ENCODE peak calls at places on chromosome 6, in eight cellular contexts. One of them, this sample, is unnamed.

GRCh38 chr6:11318835-11319813 is 86.7 kb upstream of the NEDD9 start:
- DNase-seq in testis: no peak
- DNase-seq in activated naive CD4-positive, alpha-beta T cell treated with anti-CD3 and anti-CD28 coated beads, Interleukin-2, amount 10 ng/mL, durations not matched to agents 7 days and 5 days: no peak
- DNase-seq in psoas muscle: no peak
- DNase-seq in cardiac muscle cell: no peak
- DNase-seq in activated T-helper 1 cell treated with Interleukin-2 at 50 U/mL for 16 hours: no peak
- DNase-seq in left ventricle myocardium superior: peak
- DNase-seq in LoVo: no peak
- DNase-seq in this sample: no peak

GRCh38 chr6:108771421-108771820 is 76.8 kb upstream of the ARMC2 start:
- DNase-seq in testis: no peak
- DNase-seq in activated naive CD4-positive, alpha-beta T cell treated with anti-CD3 and anti-CD28 coated beads, Interleukin-2, amount 10 ng/mL, durations not matched to agents 7 days and 5 days: no peak
- DNase-seq in psoas muscle: no peak
- DNase-seq in cardiac muscle cell: no peak
- DNase-seq in activated T-helper 1 cell treated with Interleukin-2 at 50 U/mL for 16 hours: no peak
- DNase-seq in left ventricle myocardium superior: no peak
- DNase-seq in LoVo: no peak
- DNase-seq in this sample: no peak

GRCh38 chr6:166955121-166955864 is 1.1 kb downstream of the RNASET2 start:
- DNase-seq in testis: peak
- DNase-seq in activated naive CD4-positive, alpha-beta T cell treated with anti-CD3 and anti-CD28 coated beads, Interleukin-2, amount 10 ng/mL, durations not matched to agents 7 days and 5 days: peak
- DNase-seq in psoas muscle: peak
- DNase-seq in cardiac muscle cell: no peak
- DNase-seq in activated T-helper 1 cell treated with Interleukin-2 at 50 U/mL for 16 hours: no peak
- DNase-seq in left ventricle myocardium superior: peak
- DNase-seq in LoVo: no peak
- DNase-seq in this sample: peak

GRCh38 chr6:24864345-24864744 is 65.6 kb upstream of the ARMH2 start:
- DNase-seq in testis: no peak
- DNase-seq in activated naive CD4-positive, alpha-beta T cell treated with anti-CD3 and anti-CD28 coated beads, Interleukin-2, amount 10 ng/mL, durations not matched to agents 7 days and 5 days: no peak
- DNase-seq in psoas muscle: no peak
- DNase-seq in cardiac muscle cell: peak
- DNase-seq in activated T-helper 1 cell treated with Interleukin-2 at 50 U/mL for 16 hours: no peak
- DNase-seq in left ventricle myocardium superior: no peak
- DNase-seq in LoVo: no peak
- DNase-seq in this sample: no peak

GRCh38 chr6:2503816-2504494 is 246.8 kb downstream of the MYLK4 start:
- DNase-seq in testis: no peak
- DNase-seq in activated naive CD4-positive, alpha-beta T cell treated with anti-CD3 and anti-CD28 coated beads, Interleukin-2, amount 10 ng/mL, durations not matched to agents 7 days and 5 days: no peak
- DNase-seq in psoas muscle: no peak
- DNase-seq in cardiac muscle cell: peak
- DNase-seq in activated T-helper 1 cell treated with Interleukin-2 at 50 U/mL for 16 hours: no peak
- DNase-seq in left ventricle myocardium superior: no peak
- DNase-seq in LoVo: no peak
- DNase-seq in this sample: no peak

GRCh38 chr6:134299236-134299635 is 18.7 kb downstream of the SGK1 start:
- DNase-seq in testis: peak
- DNase-seq in activated naive CD4-positive, alpha-beta T cell treated with anti-CD3 and anti-CD28 coated beads, Interleukin-2, amount 10 ng/mL, durations not matched to agents 7 days and 5 days: no peak
- DNase-seq in psoas muscle: no peak
- DNase-seq in cardiac muscle cell: peak
- DNase-seq in activated T-helper 1 cell treated with Interleukin-2 at 50 U/mL for 16 hours: no peak
- DNase-seq in left ventricle myocardium superior: no peak
- DNase-seq in LoVo: no peak
- DNase-seq in this sample: no peak

GRCh38 chr6:45718901-45719300 is 296.8 kb downstream of the CLIC5 start:
- DNase-seq in testis: no peak
- DNase-seq in activated naive CD4-positive, alpha-beta T cell treated with anti-CD3 and anti-CD28 coated beads, Interleukin-2, amount 10 ng/mL, durations not matched to agents 7 days and 5 days: no peak
- DNase-seq in psoas muscle: no peak
- DNase-seq in cardiac muscle cell: no peak
- DNase-seq in activated T-helper 1 cell treated with Interleukin-2 at 50 U/mL for 16 hours: no peak
- DNase-seq in left ventricle myocardium superior: no peak
- DNase-seq in LoVo: no peak
- DNase-seq in this sample: no peak

GRCh38 chr6:130625825-130626500 is 201.2 kb upstream of the SMLR1 start:
- DNase-seq in testis: no peak
- DNase-seq in activated naive CD4-positive, alpha-beta T cell treated with anti-CD3 and anti-CD28 coated beads, Interleukin-2, amount 10 ng/mL, durations not matched to agents 7 days and 5 days: no peak
- DNase-seq in psoas muscle: no peak
- DNase-seq in cardiac muscle cell: peak
- DNase-seq in activated T-helper 1 cell treated with Interleukin-2 at 50 U/mL for 16 hours: no peak
- DNase-seq in left ventricle myocardium superior: no peak
- DNase-seq in LoVo: peak
- DNase-seq in this sample: no peak

GRCh38 chr6:39075010-39075738 is 26.6 kb downstream of the GLP1R start:
- DNase-seq in testis: peak
- DNase-seq in activated naive CD4-positive, alpha-beta T cell treated with anti-CD3 and anti-CD28 coated beads, Interleukin-2, amount 10 ng/mL, durations not matched to agents 7 days and 5 days: no peak
- DNase-seq in psoas muscle: no peak
- DNase-seq in cardiac muscle cell: no peak
- DNase-seq in activated T-helper 1 cell treated with Interleukin-2 at 50 U/mL for 16 hours: no peak
- DNase-seq in left ventricle myocardium superior: no peak
- DNase-seq in LoVo: no peak
- DNase-seq in this sample: no peak

GRCh38 chr6:96809119-96809518 is 28.2 kb downstream of the GPR63 start:
- DNase-seq in testis: no peak
- DNase-seq in activated naive CD4-positive, alpha-beta T cell treated with anti-CD3 and anti-CD28 coated beads, Interleukin-2, amount 10 ng/mL, durations not matched to agents 7 days and 5 days: no peak
- DNase-seq in psoas muscle: no peak
- DNase-seq in cardiac muscle cell: peak
- DNase-seq in activated T-helper 1 cell treated with Interleukin-2 at 50 U/mL for 16 hours: no peak
- DNase-seq in left ventricle myocardium superior: no peak
- DNase-seq in LoVo: no peak
- DNase-seq in this sample: no peak

GRCh38 chr6:53813096-53813495 is 18.3 kb downstream of the LRRC1 start:
- DNase-seq in testis: no peak
- DNase-seq in activated naive CD4-positive, alpha-beta T cell treated with anti-CD3 and anti-CD28 coated beads, Interleukin-2, amount 10 ng/mL, durations not matched to agents 7 days and 5 days: no peak
- DNase-seq in psoas muscle: no peak
- DNase-seq in cardiac muscle cell: no peak
- DNase-seq in activated T-helper 1 cell treated with Interleukin-2 at 50 U/mL for 16 hours: no peak
- DNase-seq in left ventricle myocardium superior: no peak
- DNase-seq in LoVo: peak
- DNase-seq in this sample: no peak

GRCh38 chr6:158629376-158630221 is 14.9 kb downstream of the DYNLT1 start:
- DNase-seq in testis: no peak
- DNase-seq in activated naive CD4-positive, alpha-beta T cell treated with anti-CD3 and anti-CD28 coated beads, Interleukin-2, amount 10 ng/mL, durations not matched to agents 7 days and 5 days: peak
- DNase-seq in psoas muscle: peak
- DNase-seq in cardiac muscle cell: no peak
- DNase-seq in activated T-helper 1 cell treated with Interleukin-2 at 50 U/mL for 16 hours: no peak
- DNase-seq in left ventricle myocardium superior: peak
- DNase-seq in LoVo: no peak
- DNase-seq in this sample: no peak

GRCh38 chr6:3193102-3193837 is 34.2 kb downstream of the TUBB2B start:
- DNase-seq in testis: no peak
- DNase-seq in activated naive CD4-positive, alpha-beta T cell treated with anti-CD3 and anti-CD28 coated beads, Interleukin-2, amount 10 ng/mL, durations not matched to agents 7 days and 5 days: no peak
- DNase-seq in psoas muscle: no peak
- DNase-seq in cardiac muscle cell: no peak
- DNase-seq in activated T-helper 1 cell treated with Interleukin-2 at 50 U/mL for 16 hours: no peak
- DNase-seq in left ventricle myocardium superior: no peak
- DNase-seq in LoVo: no peak
- DNase-seq in this sample: no peak

GRCh38 chr6:106973841-106974336 is 640 bp downstream of the CD24 start:
- DNase-seq in testis: no peak
- DNase-seq in activated naive CD4-positive, alpha-beta T cell treated with anti-CD3 and anti-CD28 coated beads, Interleukin-2, amount 10 ng/mL, durations not matched to agents 7 days and 5 days: no peak
- DNase-seq in psoas muscle: no peak
- DNase-seq in cardiac muscle cell: no peak
- DNase-seq in activated T-helper 1 cell treated with Interleukin-2 at 50 U/mL for 16 hours: no peak
- DNase-seq in left ventricle myocardium superior: peak
- DNase-seq in LoVo: no peak
- DNase-seq in this sample: no peak

GRCh38 chr6:13709698-13710551 is 1.7 kb downstream of the RANBP9 start:
- DNase-seq in testis: no peak
- DNase-seq in activated naive CD4-positive, alpha-beta T cell treated with anti-CD3 and anti-CD28 coated beads, Interleukin-2, amount 10 ng/mL, durations not matched to agents 7 days and 5 days: peak
- DNase-seq in psoas muscle: no peak
- DNase-seq in cardiac muscle cell: peak
- DNase-seq in activated T-helper 1 cell treated with Interleukin-2 at 50 U/mL for 16 hours: no peak
- DNase-seq in left ventricle myocardium superior: no peak
- DNase-seq in LoVo: peak
- DNase-seq in this sample: no peak

GRCh38 chr6:94733066-94733465 is 844.3 kb upstream of the MANEA start:
- DNase-seq in testis: no peak
- DNase-seq in activated naive CD4-positive, alpha-beta T cell treated with anti-CD3 and anti-CD28 coated beads, Interleukin-2, amount 10 ng/mL, durations not matched to agents 7 days and 5 days: no peak
- DNase-seq in psoas muscle: no peak
- DNase-seq in cardiac muscle cell: no peak
- DNase-seq in activated T-helper 1 cell treated with Interleukin-2 at 50 U/mL for 16 hours: no peak
- DNase-seq in left ventricle myocardium superior: no peak
- DNase-seq in LoVo: no peak
- DNase-seq in this sample: no peak

GRCh38 chr6:169794317-169795055 is 43.1 kb downstream of the ERMARD start:
- DNase-seq in testis: peak
- DNase-seq in activated naive CD4-positive, alpha-beta T cell treated with anti-CD3 and anti-CD28 coated beads, Interleukin-2, amount 10 ng/mL, durations not matched to agents 7 days and 5 days: no peak
- DNase-seq in psoas muscle: no peak
- DNase-seq in cardiac muscle cell: no peak
- DNase-seq in activated T-helper 1 cell treated with Interleukin-2 at 50 U/mL for 16 hours: no peak
- DNase-seq in left ventricle myocardium superior: no peak
- DNase-seq in LoVo: no peak
- DNase-seq in this sample: no peak

GRCh38 chr6:34531580-34532201 is 24.4 kb downstream of the SPDEF start:
- DNase-seq in testis: peak
- DNase-seq in activated naive CD4-positive, alpha-beta T cell treated with anti-CD3 and anti-CD28 coated beads, Interleukin-2, amount 10 ng/mL, durations not matched to agents 7 days and 5 days: no peak
- DNase-seq in psoas muscle: peak
- DNase-seq in cardiac muscle cell: peak
- DNase-seq in activated T-helper 1 cell treated with Interleukin-2 at 50 U/mL for 16 hours: no peak
- DNase-seq in left ventricle myocardium superior: peak
- DNase-seq in LoVo: no peak
- DNase-seq in this sample: peak

GRCh38 chr6:6930223-6930880 is 177.4 kb upstream of the RREB1 start:
- DNase-seq in testis: no peak
- DNase-seq in activated naive CD4-positive, alpha-beta T cell treated with anti-CD3 and anti-CD28 coated beads, Interleukin-2, amount 10 ng/mL, durations not matched to agents 7 days and 5 days: no peak
- DNase-seq in psoas muscle: no peak
- DNase-seq in cardiac muscle cell: no peak
- DNase-seq in activated T-helper 1 cell treated with Interleukin-2 at 50 U/mL for 16 hours: no peak
- DNase-seq in left ventricle myocardium superior: no peak
- DNase-seq in LoVo: no peak
- DNase-seq in this sample: no peak

GRCh38 chr6:97925504-97925903 is 642.5 kb upstream of the MMS22L start:
- DNase-seq in testis: no peak
- DNase-seq in activated naive CD4-positive, alpha-beta T cell treated with anti-CD3 and anti-CD28 coated beads, Interleukin-2, amount 10 ng/mL, durations not matched to agents 7 days and 5 days: no peak
- DNase-seq in psoas muscle: no peak
- DNase-seq in cardiac muscle cell: no peak
- DNase-seq in activated T-helper 1 cell treated with Interleukin-2 at 50 U/mL for 16 hours: no peak
- DNase-seq in left ventricle myocardium superior: no peak
- DNase-seq in LoVo: no peak
- DNase-seq in this sample: no peak

GRCh38 chr6:106823732-106824351 is 150.7 kb downstream of the CD24 start:
- DNase-seq in testis: no peak
- DNase-seq in activated naive CD4-positive, alpha-beta T cell treated with anti-CD3 and anti-CD28 coated beads, Interleukin-2, amount 10 ng/mL, durations not matched to agents 7 days and 5 days: no peak
- DNase-seq in psoas muscle: no peak
- DNase-seq in cardiac muscle cell: no peak
- DNase-seq in activated T-helper 1 cell treated with Interleukin-2 at 50 U/mL for 16 hours: no peak
- DNase-seq in left ventricle myocardium superior: no peak
- DNase-seq in LoVo: no peak
- DNase-seq in this sample: no peak

GRCh38 chr6:137849076-137849708 is 17.9 kb upstream of the TNFAIP3 start:
- DNase-seq in testis: no peak
- DNase-seq in activated naive CD4-positive, alpha-beta T cell treated with anti-CD3 and anti-CD28 coated beads, Interleukin-2, amount 10 ng/mL, durations not matched to agents 7 days and 5 days: no peak
- DNase-seq in psoas muscle: no peak
- DNase-seq in cardiac muscle cell: peak
- DNase-seq in activated T-helper 1 cell treated with Interleukin-2 at 50 U/mL for 16 hours: no peak
- DNase-seq in left ventricle myocardium superior: no peak
- DNase-seq in LoVo: no peak
- DNase-seq in this sample: no peak

GRCh38 chr6:53986721-53987526 is 124.3 kb upstream of the MLIP start:
- DNase-seq in testis: no peak
- DNase-seq in activated naive CD4-positive, alpha-beta T cell treated with anti-CD3 and anti-CD28 coated beads, Interleukin-2, amount 10 ng/mL, durations not matched to agents 7 days and 5 days: no peak
- DNase-seq in psoas muscle: no peak
- DNase-seq in cardiac muscle cell: peak
- DNase-seq in activated T-helper 1 cell treated with Interleukin-2 at 50 U/mL for 16 hours: no peak
- DNase-seq in left ventricle myocardium superior: peak
- DNase-seq in LoVo: no peak
- DNase-seq in this sample: no peak

GRCh38 chr6:23535071-23535470 is 590.9 kb upstream of the NRSN1 start:
- DNase-seq in testis: no peak
- DNase-seq in activated naive CD4-positive, alpha-beta T cell treated with anti-CD3 and anti-CD28 coated beads, Interleukin-2, amount 10 ng/mL, durations not matched to agents 7 days and 5 days: no peak
- DNase-seq in psoas muscle: no peak
- DNase-seq in cardiac muscle cell: no peak
- DNase-seq in activated T-helper 1 cell treated with Interleukin-2 at 50 U/mL for 16 hours: no peak
- DNase-seq in left ventricle myocardium superior: no peak
- DNase-seq in LoVo: no peak
- DNase-seq in this sample: no peak

GRCh38 chr6:128725271-128726233 is 157.4 kb upstream of the LAMA2 start:
- DNase-seq in testis: peak
- DNase-seq in activated naive CD4-positive, alpha-beta T cell treated with anti-CD3 and anti-CD28 coated beads, Interleukin-2, amount 10 ng/mL, durations not matched to agents 7 days and 5 days: peak
- DNase-seq in psoas muscle: no peak
- DNase-seq in cardiac muscle cell: peak
- DNase-seq in activated T-helper 1 cell treated with Interleukin-2 at 50 U/mL for 16 hours: no peak
- DNase-seq in left ventricle myocardium superior: no peak
- DNase-seq in LoVo: peak
- DNase-seq in this sample: no peak

GRCh38 chr6:150189176-150189575 is 46.3 kb downstream of the PPP1R14C start:
- DNase-seq in testis: no peak
- DNase-seq in activated naive CD4-positive, alpha-beta T cell treated with anti-CD3 and anti-CD28 coated beads, Interleukin-2, amount 10 ng/mL, durations not matched to agents 7 days and 5 days: no peak
- DNase-seq in psoas muscle: no peak
- DNase-seq in cardiac muscle cell: no peak
- DNase-seq in activated T-helper 1 cell treated with Interleukin-2 at 50 U/mL for 16 hours: no peak
- DNase-seq in left ventricle myocardium superior: no peak
- DNase-seq in LoVo: no peak
- DNase-seq in this sample: no peak

GRCh38 chr6:30485236-30485635 is 4.1 kb upstream of the HLA-E start:
- DNase-seq in testis: no peak
- DNase-seq in activated naive CD4-positive, alpha-beta T cell treated with anti-CD3 and anti-CD28 coated beads, Interleukin-2, amount 10 ng/mL, durations not matched to agents 7 days and 5 days: no peak
- DNase-seq in psoas muscle: no peak
- DNase-seq in cardiac muscle cell: no peak
- DNase-seq in activated T-helper 1 cell treated with Interleukin-2 at 50 U/mL for 16 hours: no peak
- DNase-seq in left ventricle myocardium superior: no peak
- DNase-seq in LoVo: no peak
- DNase-seq in this sample: no peak

GRCh38 chr6:28856617-28857000 is 67.2 kb downstream of the TRIM27 start:
- DNase-seq in testis: no peak
- DNase-seq in activated naive CD4-positive, alpha-beta T cell treated with anti-CD3 and anti-CD28 coated beads, Interleukin-2, amount 10 ng/mL, durations not matched to agents 7 days and 5 days: no peak
- DNase-seq in psoas muscle: no peak
- DNase-seq in cardiac muscle cell: no peak
- DNase-seq in activated T-helper 1 cell treated with Interleukin-2 at 50 U/mL for 16 hours: no peak
- DNase-seq in left ventricle myocardium superior: no peak
- DNase-seq in LoVo: no peak
- DNase-seq in this sample: no peak